ENCODE peak calls at places on chromosomes 16 and 17, in seven cellular contexts. One of them, this sample, is unnamed.

GRCh38 chr16:635573-636205 is 416 bp downstream of the METTL26 start:
- DNase-seq in ovary: peak; percentile 34
- DNase-seq in GM12865: no peak
- DNase-seq in cardiac muscle cell: no peak
- DNase-seq in BJ: no peak
- DNase-seq in hepatocyte: no peak
- DNase-seq in fibroblast of the aortic adventitia: no peak
- DNase-seq in this sample: no peak

GRCh38 chr16:69340095-69340644 is 598 bp downstream of the NIP7 start:
- DNase-seq in fibroblast of the aortic adventitia: no peak
- DNase-seq in hepatocyte: no peak
- DNase-seq in cardiac muscle cell: no peak
- DNase-seq in BJ: no peak
- DNase-seq in GM12865: no peak
- DNase-seq in ovary: no peak
- DNase-seq in this sample: peak; percentile 42

GRCh38 chr16:482468-483185 is 44.9 kb upstream of the CAPN15 start:
- DNase-seq in BJ: no peak
- DNase-seq in fibroblast of the aortic adventitia: no peak
- DNase-seq in hepatocyte: no peak
- DNase-seq in GM12865: no peak
- DNase-seq in cardiac muscle cell: no peak
- DNase-seq in ovary: no peak
- DNase-seq in this sample: no peak

GRCh38 chr16:30491744-30492308 is 19.3 kb downstream of the ITGAL start:
- DNase-seq in GM12865: no peak
- DNase-seq in hepatocyte: peak; percentile 39
- DNase-seq in fibroblast of the aortic adventitia: peak; percentile 59
- DNase-seq in BJ: peak; percentile 48
- DNase-seq in ovary: no peak
- DNase-seq in cardiac muscle cell: no peak
- DNase-seq in this sample: peak; percentile 92

GRCh38 chr17:63993368-63993990 is 4.7 kb upstream of the PRR29 start:
- DNase-seq in ovary: no peak
- DNase-seq in BJ: no peak
- DNase-seq in GM12865: peak; percentile 23
- DNase-seq in cardiac muscle cell: no peak
- DNase-seq in fibroblast of the aortic adventitia: no peak
- DNase-seq in hepatocyte: no peak
- DNase-seq in this sample: no peak

GRCh38 chr16:30725465-30725792 is 22.8 kb upstream of the PHKG2 start:
- DNase-seq in BJ: no peak
- DNase-seq in fibroblast of the aortic adventitia: no peak
- DNase-seq in ovary: no peak
- DNase-seq in cardiac muscle cell: no peak
- DNase-seq in hepatocyte: no peak
- DNase-seq in GM12865: no peak
- DNase-seq in this sample: no peak

GRCh38 chr17:16439303-16439791 is 24.0 kb downstream of the TRPV2 start:
- DNase-seq in fibroblast of the aortic adventitia: peak; percentile 45
- DNase-seq in BJ: no peak
- DNase-seq in cardiac muscle cell: peak; percentile 46
- DNase-seq in hepatocyte: no peak
- DNase-seq in ovary: no peak
- DNase-seq in GM12865: peak; percentile 64
- DNase-seq in this sample: peak; percentile 47

GRCh38 chr17:45346255-45347015 is 29.6 kb upstream of the MAP3K14 start:
- DNase-seq in fibroblast of the aortic adventitia: peak; percentile 96
- DNase-seq in cardiac muscle cell: no peak
- DNase-seq in ovary: peak; percentile 38
- DNase-seq in hepatocyte: no peak
- DNase-seq in GM12865: no peak
- DNase-seq in BJ: no peak
- DNase-seq in this sample: no peak

GRCh38 chr16:3729161-3730112 is 12.1 kb upstream of the TRAP1 start:
- DNase-seq in GM12865: no peak
- DNase-seq in BJ: no peak
- DNase-seq in ovary: no peak
- DNase-seq in fibroblast of the aortic adventitia: no peak
- DNase-seq in hepatocyte: no peak
- DNase-seq in cardiac muscle cell: no peak
- DNase-seq in this sample: no peak

GRCh38 chr17:4249452-4250029 is 14.2 kb downstream of the ANKFY1 start:
- DNase-seq in cardiac muscle cell: peak; percentile 55
- DNase-seq in GM12865: peak; percentile 63
- DNase-seq in BJ: no peak
- DNase-seq in ovary: no peak
- DNase-seq in hepatocyte: peak; percentile 57
- DNase-seq in fibroblast of the aortic adventitia: peak; percentile 68
- DNase-seq in this sample: peak; percentile 70

GRCh38 chr17:29589524-29590260 is at the start of gene GIT1:
- DNase-seq in hepatocyte: peak; percentile 96
- DNase-seq in ovary: peak; percentile 81
- DNase-seq in fibroblast of the aortic adventitia: peak; percentile 71
- DNase-seq in BJ: no peak
- DNase-seq in cardiac muscle cell: peak; percentile 95
- DNase-seq in GM12865: peak; percentile 90
- DNase-seq in this sample: peak; percentile 79

GRCh38 chr16:84043486-84044107 is 1.0 kb upstream of the SLC38A8 start:
- DNase-seq in fibroblast of the aortic adventitia: no peak
- DNase-seq in hepatocyte: no peak
- DNase-seq in GM12865: no peak
- DNase-seq in cardiac muscle cell: no peak
- DNase-seq in ovary: no peak
- DNase-seq in BJ: no peak
- DNase-seq in this sample: no peak

GRCh38 chr16:84042308-84042878 is at the start of gene SLC38A8:
- DNase-seq in ovary: no peak
- DNase-seq in hepatocyte: no peak
- DNase-seq in BJ: no peak
- DNase-seq in GM12865: no peak
- DNase-seq in fibroblast of the aortic adventitia: no peak
- DNase-seq in cardiac muscle cell: no peak
- DNase-seq in this sample: no peak

GRCh38 chr16:84042879-84043485 is 387 bp upstream of the SLC38A8 start:
- DNase-seq in hepatocyte: peak; percentile 44
- DNase-seq in GM12865: no peak
- DNase-seq in fibroblast of the aortic adventitia: no peak
- DNase-seq in BJ: no peak
- DNase-seq in cardiac muscle cell: peak; percentile 43
- DNase-seq in ovary: no peak
- DNase-seq in this sample: no peak

GRCh38 chr16:84045001-84045817 is 2.6 kb upstream of the SLC38A8 start:
- DNase-seq in BJ: no peak
- DNase-seq in cardiac muscle cell: no peak
- DNase-seq in hepatocyte: no peak
- DNase-seq in GM12865: no peak
- DNase-seq in fibroblast of the aortic adventitia: no peak
- DNase-seq in ovary: no peak
- DNase-seq in this sample: no peak

GRCh38 chr16:84044108-84044488 is 1.5 kb upstream of the SLC38A8 start:
- DNase-seq in GM12865: peak; percentile 24
- DNase-seq in hepatocyte: no peak
- DNase-seq in cardiac muscle cell: peak; percentile 51
- DNase-seq in BJ: no peak
- DNase-seq in fibroblast of the aortic adventitia: peak; percentile 45
- DNase-seq in ovary: no peak
- DNase-seq in this sample: peak; percentile 47
- TF ChIP-seq CTCF in GM12865: no peak
- TF ChIP-seq CTCF in hepatocyte: peak; percentile 24
- TF ChIP-seq CTCF in cardiac muscle cell: peak; percentile 40
- TF ChIP-seq CTCF in BJ: peak; percentile 52
- TF ChIP-seq CTCF in fibroblast of the aortic adventitia: peak; percentile 51
- TF ChIP-seq CTCF in ovary: no peak
- TF ChIP-seq CTCF in this sample: peak; percentile 54

GRCh38 chr16:27318399-27319256 is 4.9 kb downstream of the IL4R start:
- DNase-seq in fibroblast of the aortic adventitia: no peak
- DNase-seq in hepatocyte: peak; percentile 38
- DNase-seq in GM12865: peak; percentile 75
- DNase-seq in BJ: no peak
- DNase-seq in ovary: no peak
- DNase-seq in cardiac muscle cell: peak; percentile 58
- DNase-seq in this sample: peak; percentile 94
- H3K4me3 ChIP-seq in fibroblast of the aortic adventitia: no peak overlapping the region
- H3K4me3 ChIP-seq in hepatocyte: no peak overlapping the region
- H3K4me3 ChIP-seq in GM12865: no peak overlapping the region
- H3K4me3 ChIP-seq in BJ: no peak overlapping the region
- H3K4me3 ChIP-seq in ovary: no peak overlapping the region
- H3K4me3 ChIP-seq in cardiac muscle cell: no peak overlapping the region
- H3K4me3 ChIP-seq in this sample: no peak overlapping the region

GRCh38 chr17:46917516-46917915 is 5.4 kb upstream of the GOSR2 start:
- DNase-seq in BJ: no peak
- DNase-seq in ovary: no peak
- DNase-seq in hepatocyte: no peak
- DNase-seq in cardiac muscle cell: no peak
- DNase-seq in GM12865: no peak
- DNase-seq in fibroblast of the aortic adventitia: no peak
- DNase-seq in this sample: no peak
- TF ChIP-seq CTCF in BJ: no peak
- TF ChIP-seq CTCF in ovary: no peak
- TF ChIP-seq CTCF in hepatocyte: no peak
- TF ChIP-seq CTCF in cardiac muscle cell: no peak
- TF ChIP-seq CTCF in GM12865: no peak
- TF ChIP-seq CTCF in fibroblast of the aortic adventitia: no peak
- TF ChIP-seq CTCF in this sample: no peak

DNA sequence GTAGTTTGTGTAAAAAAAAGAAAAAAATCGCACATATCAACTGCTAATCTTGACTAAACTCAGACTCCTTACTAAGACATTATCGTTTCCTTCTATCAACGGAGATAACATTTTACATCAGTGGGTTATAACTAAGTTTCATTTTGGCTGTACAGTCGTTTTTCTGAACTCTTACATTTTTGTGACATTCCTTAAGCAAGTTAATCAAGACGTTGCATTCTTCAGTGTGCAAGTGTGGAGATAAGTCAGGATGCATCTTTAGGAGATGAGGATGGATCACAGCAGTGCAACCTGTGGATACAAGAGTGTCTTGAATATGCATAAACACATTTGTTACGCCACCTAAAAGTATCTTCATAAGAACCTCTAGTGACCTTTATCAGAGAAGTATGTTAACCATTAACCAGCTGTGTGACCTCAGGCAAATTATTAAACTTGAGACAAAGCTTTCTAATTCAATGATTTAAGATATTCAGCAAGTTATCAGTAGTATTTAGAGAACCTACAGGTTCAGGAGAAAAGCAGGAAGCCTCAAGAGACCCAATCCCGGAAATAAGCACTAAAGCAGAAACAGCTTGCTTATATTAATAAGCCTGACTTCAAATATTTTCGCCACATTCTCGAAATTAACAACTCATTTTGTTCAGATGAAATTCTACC is 9.4 kb downstream of the CMC2 start:
- DNase-seq in BJ: no peak
- DNase-seq in cardiac muscle cell: no peak
- DNase-seq in ovary: no peak
- DNase-seq in fibroblast of the aortic adventitia: peak; percentile 67
- DNase-seq in GM12865: peak; percentile 43
- DNase-seq in hepatocyte: peak; percentile 45
- DNase-seq in this sample: peak; percentile 56
- H3K4me3 ChIP-seq in BJ: no peak overlapping the region
- H3K4me3 ChIP-seq in cardiac muscle cell: no peak overlapping the region
- H3K4me3 ChIP-seq in ovary: no peak overlapping the region
- H3K4me3 ChIP-seq in fibroblast of the aortic adventitia: peak overlapping the region; percentile 46
- H3K4me3 ChIP-seq in GM12865: peak overlapping the region; percentile 69
- H3K4me3 ChIP-seq in hepatocyte: peak overlapping the region; percentile 1
- H3K4me3 ChIP-seq in this sample: peak overlapping the region; percentile 35

GRCh38 chr17:32940706-32941390 is 12.9 kb downstream of the TMEM98 start:
- DNase-seq in fibroblast of the aortic adventitia: no peak
- DNase-seq in BJ: no peak
- DNase-seq in hepatocyte: no peak
- DNase-seq in cardiac muscle cell: no peak
- DNase-seq in ovary: no peak
- DNase-seq in GM12865: peak; percentile 19
- DNase-seq in this sample: no peak
- TF ChIP-seq CTCF in fibroblast of the aortic adventitia: no peak
- TF ChIP-seq CTCF in BJ: no peak
- TF ChIP-seq CTCF in hepatocyte: no peak
- TF ChIP-seq CTCF in cardiac muscle cell: no peak
- TF ChIP-seq CTCF in ovary: no peak
- TF ChIP-seq CTCF in GM12865: no peak
- TF ChIP-seq CTCF in this sample: no peak

DNA sequence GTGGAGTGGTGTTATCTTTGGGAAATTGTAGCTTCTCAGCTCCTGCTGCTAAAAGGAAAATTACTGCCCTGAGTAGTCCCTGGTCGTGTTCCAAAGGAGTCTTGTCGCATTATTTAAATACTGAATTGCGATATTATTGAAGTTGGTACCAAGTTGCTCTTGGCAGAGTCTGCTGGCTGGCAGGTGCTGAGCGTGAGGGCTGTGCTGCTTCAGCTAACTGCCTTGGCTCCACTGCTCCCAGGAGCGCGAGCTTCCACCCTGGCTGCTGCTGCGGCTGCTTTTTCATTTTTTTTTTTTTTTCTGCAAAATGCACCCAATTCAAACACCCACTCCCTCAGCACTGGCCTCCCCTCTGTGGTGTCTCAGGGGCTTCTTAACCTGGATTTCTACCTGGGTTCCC is 289.8 kb downstream of the MAF start:
- DNase-seq in GM12865: no peak
- DNase-seq in cardiac muscle cell: no peak
- DNase-seq in ovary: no peak
- DNase-seq in BJ: no peak
- DNase-seq in fibroblast of the aortic adventitia: no peak
- DNase-seq in hepatocyte: no peak
- DNase-seq in this sample: no peak
- H3K4me3 ChIP-seq in GM12865: no peak overlapping the region
- H3K4me3 ChIP-seq in cardiac muscle cell: no peak overlapping the region
- H3K4me3 ChIP-seq in ovary: no peak overlapping the region
- H3K4me3 ChIP-seq in BJ: no peak overlapping the region
- H3K4me3 ChIP-seq in fibroblast of the aortic adventitia: no peak overlapping the region
- H3K4me3 ChIP-seq in hepatocyte: no peak overlapping the region
- H3K4me3 ChIP-seq in this sample: no peak overlapping the region

DNA sequence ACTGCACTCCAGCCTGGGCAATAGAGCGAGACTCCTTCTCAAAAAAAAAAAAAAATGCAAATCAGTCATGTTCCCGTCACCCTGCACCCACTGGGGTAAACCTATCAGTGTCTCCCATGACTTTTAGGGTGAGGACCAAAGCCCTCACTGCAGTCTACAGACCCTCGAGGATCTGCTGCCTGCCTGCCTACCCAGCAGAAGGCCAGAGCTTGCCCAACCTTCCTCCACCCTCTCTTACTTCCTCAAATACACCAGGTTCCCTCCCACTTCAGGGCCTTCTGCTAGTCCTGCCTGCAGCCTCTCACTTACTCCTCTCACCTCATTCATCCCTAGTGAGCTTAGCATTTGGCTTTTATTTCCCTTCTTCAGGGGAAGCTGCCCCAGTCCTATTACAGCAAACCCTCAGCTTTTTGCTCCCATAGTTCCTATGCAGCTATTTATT is 17.7 kb upstream of the TOB1 start:
- DNase-seq in fibroblast of the aortic adventitia: no peak
- DNase-seq in hepatocyte: no peak
- DNase-seq in cardiac muscle cell: no peak
- DNase-seq in ovary: no peak
- DNase-seq in BJ: no peak
- DNase-seq in GM12865: peak; percentile 23
- DNase-seq in this sample: no peak
- TF ChIP-seq CTCF in fibroblast of the aortic adventitia: no peak
- TF ChIP-seq CTCF in hepatocyte: no peak
- TF ChIP-seq CTCF in cardiac muscle cell: no peak
- TF ChIP-seq CTCF in ovary: no peak
- TF ChIP-seq CTCF in BJ: no peak
- TF ChIP-seq CTCF in GM12865: no peak
- TF ChIP-seq CTCF in this sample: no peak